ENCODE peak calls at places on chromosomes 13 and 19, in seven cellular contexts. One of them, this sample, is unnamed.

GRCh38 chr13:21672811-21673591 is 2.1 kb downstream of the FGF9 start:
- DNase-seq in astrocyte: no peak
- DNase-seq in H9: no peak
- DNase-seq in left ventricle myocardium inferior: no peak
- DNase-seq in breast epithelium: no peak
- DNase-seq in mesothelial cell of epicardium: no peak
- DNase-seq in heart right ventricle: no peak
- DNase-seq in this sample: peak

GRCh38 chr13:35979378-35979911 is 151.7 kb downstream of the DCLK1 start:
- DNase-seq in astrocyte: peak
- DNase-seq in H9: no peak
- DNase-seq in left ventricle myocardium inferior: peak
- DNase-seq in breast epithelium: peak
- DNase-seq in mesothelial cell of epicardium: no peak
- DNase-seq in heart right ventricle: peak
- DNase-seq in this sample: peak

GRCh38 chr19:49654581-49654980 is 11.1 kb downstream of the IRF3 start:
- DNase-seq in astrocyte: no peak
- DNase-seq in H9: no peak
- DNase-seq in left ventricle myocardium inferior: no peak
- DNase-seq in breast epithelium: no peak
- DNase-seq in mesothelial cell of epicardium: no peak
- DNase-seq in heart right ventricle: no peak
- DNase-seq in this sample: no peak

GRCh38 chr19:39160523-39160861 is 34.9 kb downstream of the PAK4 start:
- DNase-seq in astrocyte: peak
- DNase-seq in H9: no peak
- DNase-seq in left ventricle myocardium inferior: peak
- DNase-seq in breast epithelium: peak
- DNase-seq in mesothelial cell of epicardium: no peak
- DNase-seq in heart right ventricle: peak
- DNase-seq in this sample: no peak

GRCh38 chr19:46076951-46077814 is 36.4 kb upstream of the IGFL4 start:
- DNase-seq in astrocyte: peak
- DNase-seq in H9: peak
- DNase-seq in left ventricle myocardium inferior: no peak
- DNase-seq in breast epithelium: peak
- DNase-seq in mesothelial cell of epicardium: peak
- DNase-seq in heart right ventricle: no peak
- DNase-seq in this sample: peak

GRCh38 chr13:108915634-108916497 is 286.5 kb downstream of the MYO16 start:
- DNase-seq in astrocyte: peak
- DNase-seq in H9: peak
- DNase-seq in left ventricle myocardium inferior: peak
- DNase-seq in breast epithelium: peak
- DNase-seq in mesothelial cell of epicardium: no peak
- DNase-seq in heart right ventricle: peak
- DNase-seq in this sample: peak

GRCh38 chr13:62846302-62846701 is 1430.7 kb upstream of the PCDH20 start:
- DNase-seq in astrocyte: no peak
- DNase-seq in H9: no peak
- DNase-seq in left ventricle myocardium inferior: no peak
- DNase-seq in breast epithelium: no peak
- DNase-seq in mesothelial cell of epicardium: no peak
- DNase-seq in heart right ventricle: no peak
- DNase-seq in this sample: no peak

GRCh38 chr13:98482476-98483444 is 94.1 kb downstream of the STK24 start:
- DNase-seq in astrocyte: peak
- DNase-seq in H9: no peak
- DNase-seq in left ventricle myocardium inferior: peak
- DNase-seq in breast epithelium: peak
- DNase-seq in mesothelial cell of epicardium: no peak
- DNase-seq in heart right ventricle: peak
- DNase-seq in this sample: peak

GRCh38 chr19:11421607-11422098 is 2.5 kb upstream of the RGL3 start:
- DNase-seq in astrocyte: no peak
- DNase-seq in H9: peak
- DNase-seq in left ventricle myocardium inferior: peak
- DNase-seq in breast epithelium: no peak
- DNase-seq in mesothelial cell of epicardium: no peak
- DNase-seq in heart right ventricle: peak
- DNase-seq in this sample: peak

GRCh38 chr13:94933230-94933751 is 220.9 kb upstream of the SOX21 start:
- DNase-seq in astrocyte: no peak
- DNase-seq in H9: no peak
- DNase-seq in left ventricle myocardium inferior: no peak
- DNase-seq in breast epithelium: no peak
- DNase-seq in mesothelial cell of epicardium: no peak
- DNase-seq in heart right ventricle: no peak
- DNase-seq in this sample: no peak

GRCh38 chr13:69970521-69970920 is 137.1 kb upstream of the ATXN8OS start:
- DNase-seq in astrocyte: peak
- DNase-seq in H9: peak
- DNase-seq in left ventricle myocardium inferior: no peak
- DNase-seq in breast epithelium: no peak
- DNase-seq in mesothelial cell of epicardium: no peak
- DNase-seq in heart right ventricle: no peak
- DNase-seq in this sample: peak

GRCh38 chr13:38213307-38213706 is 136.3 kb upstream of the UFM1 start:
- DNase-seq in astrocyte: peak
- DNase-seq in H9: no peak
- DNase-seq in left ventricle myocardium inferior: no peak
- DNase-seq in breast epithelium: no peak
- DNase-seq in mesothelial cell of epicardium: no peak
- DNase-seq in heart right ventricle: no peak
- DNase-seq in this sample: no peak

GRCh38 chr13:114120486-114121430 is 11.7 kb downstream of the RASA3 start:
- DNase-seq in astrocyte: no peak
- DNase-seq in H9: no peak
- DNase-seq in left ventricle myocardium inferior: no peak
- DNase-seq in breast epithelium: no peak
- DNase-seq in mesothelial cell of epicardium: no peak
- DNase-seq in heart right ventricle: no peak
- DNase-seq in this sample: no peak

GRCh38 chr13:38979891-38980627 is 10.6 kb downstream of the STOML3 start:
- DNase-seq in astrocyte: no peak
- DNase-seq in H9: no peak
- DNase-seq in left ventricle myocardium inferior: peak
- DNase-seq in breast epithelium: no peak
- DNase-seq in mesothelial cell of epicardium: no peak
- DNase-seq in heart right ventricle: peak
- DNase-seq in this sample: peak

GRCh38 chr13:95235944-95236343 is 65.3 kb downstream of the ABCC4 start:
- DNase-seq in astrocyte: no peak
- DNase-seq in H9: no peak
- DNase-seq in left ventricle myocardium inferior: no peak
- DNase-seq in breast epithelium: no peak
- DNase-seq in mesothelial cell of epicardium: no peak
- DNase-seq in heart right ventricle: no peak
- DNase-seq in this sample: no peak

GRCh38 chr19:8610041-8610927 is at the start of gene ADAMTS10:
- DNase-seq in astrocyte: peak
- DNase-seq in H9: peak
- DNase-seq in left ventricle myocardium inferior: peak
- DNase-seq in breast epithelium: no peak
- DNase-seq in mesothelial cell of epicardium: peak
- DNase-seq in heart right ventricle: peak
- DNase-seq in this sample: peak

GRCh38 chr13:51858433-51859247 is 3.1 kb upstream of the CCDC70 start:
- DNase-seq in astrocyte: no peak
- DNase-seq in H9: no peak
- DNase-seq in left ventricle myocardium inferior: no peak
- DNase-seq in breast epithelium: no peak
- DNase-seq in mesothelial cell of epicardium: no peak
- DNase-seq in heart right ventricle: no peak
- DNase-seq in this sample: no peak

GRCh38 chr13:90238433-90238832 is 1109.1 kb upstream of the MIR17HG start:
- DNase-seq in astrocyte: peak
- DNase-seq in H9: peak
- DNase-seq in left ventricle myocardium inferior: no peak
- DNase-seq in breast epithelium: no peak
- DNase-seq in mesothelial cell of epicardium: no peak
- DNase-seq in heart right ventricle: no peak
- DNase-seq in this sample: no peak

GRCh38 chr13:40207110-40207478 is 459.3 kb downstream of the FOXO1 start:
- DNase-seq in astrocyte: no peak
- DNase-seq in H9: no peak
- DNase-seq in left ventricle myocardium inferior: no peak
- DNase-seq in breast epithelium: no peak
- DNase-seq in mesothelial cell of epicardium: no peak
- DNase-seq in heart right ventricle: no peak
- DNase-seq in this sample: no peak

GRCh38 chr13:67509039-67509438 is 278.9 kb upstream of the PCDH9 start:
- DNase-seq in astrocyte: peak
- DNase-seq in H9: peak
- DNase-seq in left ventricle myocardium inferior: no peak
- DNase-seq in breast epithelium: no peak
- DNase-seq in mesothelial cell of epicardium: no peak
- DNase-seq in heart right ventricle: no peak
- DNase-seq in this sample: no peak

GRCh38 chr13:113040597-113041292 is 64.8 kb upstream of the F7 start:
- DNase-seq in astrocyte: no peak
- DNase-seq in H9: no peak
- DNase-seq in left ventricle myocardium inferior: no peak
- DNase-seq in breast epithelium: no peak
- DNase-seq in mesothelial cell of epicardium: no peak
- DNase-seq in heart right ventricle: no peak
- DNase-seq in this sample: no peak
- TF ChIP-seq CTCF in astrocyte: no peak
- TF ChIP-seq CTCF in H9: no peak
- TF ChIP-seq CTCF in left ventricle myocardium inferior: no peak
- TF ChIP-seq CTCF in breast epithelium: no peak
- TF ChIP-seq CTCF in mesothelial cell of epicardium: no peak
- TF ChIP-seq CTCF in heart right ventricle: no peak
- TF ChIP-seq CTCF in this sample: no peak

GRCh38 chr19:33499671-33500506 is 21.7 kb downstream of the PEPD start:
- DNase-seq in astrocyte: no peak
- DNase-seq in H9: no peak
- DNase-seq in left ventricle myocardium inferior: no peak
- DNase-seq in breast epithelium: no peak
- DNase-seq in mesothelial cell of epicardium: peak
- DNase-seq in heart right ventricle: no peak
- DNase-seq in this sample: no peak

GRCh38 chr19:33497778-33498175 is 23.8 kb downstream of the PEPD start:
- DNase-seq in astrocyte: no peak
- DNase-seq in H9: no peak
- DNase-seq in left ventricle myocardium inferior: no peak
- DNase-seq in breast epithelium: no peak
- DNase-seq in mesothelial cell of epicardium: peak
- DNase-seq in heart right ventricle: no peak
- DNase-seq in this sample: no peak

GRCh38 chr19:33497151-33497777 is 24.3 kb downstream of the PEPD start:
- DNase-seq in astrocyte: no peak
- DNase-seq in H9: no peak
- DNase-seq in left ventricle myocardium inferior: no peak
- DNase-seq in breast epithelium: no peak
- DNase-seq in mesothelial cell of epicardium: peak
- DNase-seq in heart right ventricle: no peak
- DNase-seq in this sample: no peak

GRCh38 chr19:33499248-33499647 is 22.3 kb downstream of the PEPD start:
- DNase-seq in astrocyte: no peak
- DNase-seq in H9: no peak
- DNase-seq in left ventricle myocardium inferior: no peak
- DNase-seq in breast epithelium: no peak
- DNase-seq in mesothelial cell of epicardium: peak
- DNase-seq in heart right ventricle: no peak
- DNase-seq in this sample: no peak

DNA sequence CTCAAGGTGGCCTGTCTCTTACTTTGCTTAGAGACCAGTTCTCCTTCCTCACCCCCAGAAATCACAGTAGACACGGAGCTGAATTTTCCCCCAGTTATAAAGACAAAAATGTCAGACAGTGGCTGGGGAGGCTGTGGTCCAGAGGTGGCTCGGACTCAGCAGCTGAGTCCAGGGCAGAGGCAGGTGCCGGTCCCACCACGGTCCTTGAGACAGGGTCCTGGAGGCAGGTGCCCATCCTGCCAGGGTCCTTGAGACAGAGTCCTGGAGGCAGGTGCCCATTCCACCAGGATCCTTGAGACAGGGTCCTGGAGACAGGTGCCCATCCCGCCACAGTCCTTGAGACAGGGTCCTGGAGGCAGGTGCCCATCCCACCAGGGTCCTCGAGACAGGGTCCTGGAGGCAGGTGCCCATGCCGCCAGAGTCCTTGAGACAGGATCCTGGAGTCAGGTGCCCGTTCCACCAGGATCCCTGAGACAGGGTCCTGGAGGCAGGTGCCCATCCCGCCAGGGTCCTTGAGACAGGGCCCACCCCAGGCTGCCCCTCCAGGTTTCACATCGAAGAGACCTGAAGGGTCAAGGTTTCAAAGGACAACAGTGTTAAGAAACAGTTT is 23.1 kb downstream of the PEPD start:
- DNase-seq in astrocyte: no peak
- DNase-seq in H9: no peak
- DNase-seq in left ventricle myocardium inferior: no peak
- DNase-seq in breast epithelium: no peak
- DNase-seq in mesothelial cell of epicardium: peak
- DNase-seq in heart right ventricle: no peak
- DNase-seq in this sample: no peak
- TF ChIP-seq CTCF in astrocyte: no peak
- TF ChIP-seq CTCF in H9: no peak
- TF ChIP-seq CTCF in left ventricle myocardium inferior: no peak
- TF ChIP-seq CTCF in breast epithelium: no peak
- TF ChIP-seq CTCF in mesothelial cell of epicardium: no peak
- TF ChIP-seq CTCF in heart right ventricle: no peak
- TF ChIP-seq CTCF in this sample: no peak

DNA sequence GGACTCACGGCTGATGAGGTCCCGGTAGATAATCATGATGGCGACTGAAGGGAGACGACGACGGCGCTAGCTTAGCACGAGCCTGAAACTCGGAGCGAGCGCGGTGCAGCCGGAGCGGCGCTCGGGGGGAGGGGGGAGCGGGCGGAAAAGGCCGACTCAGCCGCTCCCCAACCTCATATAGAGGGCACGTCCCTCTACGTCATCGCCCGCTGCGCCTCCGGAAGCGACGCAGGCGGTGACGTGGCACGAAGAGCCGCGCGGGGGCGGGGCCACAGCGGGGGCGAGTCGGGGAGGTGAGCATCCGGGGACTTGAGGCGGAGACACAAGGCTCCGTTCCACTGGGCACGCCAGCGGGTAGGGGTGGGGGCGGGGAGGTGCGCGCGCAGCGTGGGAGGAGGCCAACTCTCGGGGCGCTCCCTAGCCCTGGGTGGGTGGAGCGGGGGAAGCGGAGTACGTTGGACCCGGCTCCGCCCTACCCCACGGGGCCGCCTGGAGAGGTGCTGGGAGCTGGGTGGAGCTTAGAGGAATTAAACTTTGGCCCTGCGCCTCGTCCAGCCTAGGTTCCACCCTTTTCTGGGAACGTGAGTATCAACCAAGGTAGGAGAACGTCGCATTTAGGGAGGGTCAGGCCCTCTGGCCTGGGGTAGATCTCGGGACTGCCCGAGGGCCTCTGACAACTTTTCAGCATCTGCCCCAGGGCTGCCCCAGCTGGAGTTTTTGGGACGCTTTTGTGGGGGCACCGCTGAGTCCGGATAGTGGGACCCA is at the start of gene TPT1:
- DNase-seq in astrocyte: peak
- DNase-seq in H9: peak
- DNase-seq in left ventricle myocardium inferior: peak
- DNase-seq in breast epithelium: peak
- DNase-seq in mesothelial cell of epicardium: peak
- DNase-seq in heart right ventricle: peak
- DNase-seq in this sample: peak
- TF ChIP-seq CTCF in astrocyte: no peak
- TF ChIP-seq CTCF in H9: no peak
- TF ChIP-seq CTCF in left ventricle myocardium inferior: no peak
- TF ChIP-seq CTCF in breast epithelium: no peak
- TF ChIP-seq CTCF in mesothelial cell of epicardium: no peak
- TF ChIP-seq CTCF in heart right ventricle: no peak
- TF ChIP-seq CTCF in this sample: no peak

GRCh38 chr13:37138169-37138568 is 32.7 kb upstream of the CSNK1A1L start:
- DNase-seq in astrocyte: no peak
- DNase-seq in H9: peak
- DNase-seq in left ventricle myocardium inferior: no peak
- DNase-seq in breast epithelium: no peak
- DNase-seq in mesothelial cell of epicardium: no peak
- DNase-seq in heart right ventricle: no peak
- DNase-seq in this sample: peak
- TF ChIP-seq CTCF in astrocyte: no peak
- TF ChIP-seq CTCF in H9: peak
- TF ChIP-seq CTCF in left ventricle myocardium inferior: no peak
- TF ChIP-seq CTCF in breast epithelium: no peak
- TF ChIP-seq CTCF in mesothelial cell of epicardium: no peak
- TF ChIP-seq CTCF in heart right ventricle: peak
- TF ChIP-seq CTCF in this sample: peak